ENCODE peak calls at places on chromosomes 11 and 22, in nine cellular contexts. N is fibroblast of lung; B is H9; L is PC-3; C is SK-N-SH; K is neural progenitor cell; S is CD8-positive, alpha-beta memory T cell; W is mammary epithelial cell; R is left ventricle myocardium inferior. Q is an unnamed sample.

GRCh38 chr22:50270302-50271010 is at the start of gene MAPK11:
- DNase-seq in S (peak), C (peak), B (peak), L (peak), N (peak), R (peak), W (peak), K (peak), Q (peak)

GRCh38 chr11:73760066-73760679 is 701 bp downstream of the RAB6A start:
- DNase-seq in R (peak), S (peak), C (peak), L (peak), K (peak), B (peak), W (peak), N (peak), Q (peak)

GRCh38 chr22:36383110-36383581 is 4.6 kb downstream of the MYH9 start:
- DNase-seq in B (no peak), R (no peak), C (no peak), W (peak), L (peak), N (peak), K (no peak), S (peak), Q (no peak)

GRCh38 chr11:68215524-68216170 is 2.6 kb upstream of the KMT5B start:
- DNase-seq in C (peak), W (no peak), K (no peak), S (no peak), B (no peak), R (no peak), L (no peak), N (no peak), Q (no peak)

GRCh38 chr22:46072030-46072881 is 78.1 kb upstream of the PPARA start:
- DNase-seq in B (peak), K (peak), N (peak), R (peak), C (no peak), W (peak), L (peak), S (no peak), Q (peak)

GRCh38 chr11:58654079-58654907 is 31.8 kb downstream of the CNTF start:
- DNase-seq in W (peak), C (peak), K (peak), S (peak), L (peak), B (peak), R (peak), N (peak), Q (peak)

GRCh38 chr11:130523609-130524008 is 75.2 kb downstream of the ADAMTS15 start:
- DNase-seq in C (no peak), R (no peak), N (peak), L (peak), K (no peak), S (no peak), B (peak), W (no peak), Q (peak)

GRCh38 chr11:45290586-45290985 is 4.4 kb upstream of the SYT13 start:
- DNase-seq in R (no peak), K (no peak), N (no peak), L (no peak), S (no peak), C (no peak), W (no peak), B (no peak), Q (no peak)

GRCh38 chr11:102497061-102497460 is 33.5 kb downstream of the MMP7 start:
- DNase-seq in N (peak), R (no peak), B (no peak), L (peak), C (no peak), S (no peak), W (no peak), K (no peak), Q (no peak)

GRCh38 chr22:46053563-46054090 is 76.7 kb upstream of the WNT7B start:
- DNase-seq in K (no peak), R (peak), B (no peak), L (peak), C (peak), N (peak), S (peak), W (peak), Q (no peak)

GRCh38 chr11:14248577-14248976 is 110.4 kb downstream of the RRAS2 start:
- DNase-seq in N (no peak), C (peak), S (no peak), B (peak), W (no peak), R (no peak), L (no peak), K (peak), Q (peak)

GRCh38 chr11:124674168-124674517 is 439 bp downstream of the SPA17 start:
- DNase-seq in B (no peak), R (no peak), W (no peak), C (no peak), L (no peak), K (no peak), N (peak), S (no peak), Q (no peak)

DNA sequence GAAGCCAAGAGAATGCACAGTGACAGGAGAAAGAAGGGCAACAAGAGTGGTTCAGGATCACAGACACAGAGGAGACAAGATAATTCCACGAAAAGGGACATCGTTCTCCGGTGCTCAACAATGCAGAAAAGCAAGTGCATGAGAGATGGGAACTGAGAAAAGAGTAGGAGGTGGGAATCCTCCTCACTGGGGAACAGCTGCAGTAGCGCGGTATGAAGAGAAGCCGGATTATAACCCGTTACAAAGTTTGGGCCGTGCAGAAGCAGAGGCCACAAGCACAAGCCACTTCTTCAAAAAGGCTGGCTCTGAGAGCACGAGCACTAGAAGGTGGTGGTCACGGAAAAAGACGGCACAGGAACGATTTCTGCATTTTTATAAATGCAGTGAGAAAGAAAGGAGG is 114.2 kb upstream of the BID start:
- DNase-seq in B (no peak), L (no peak), R (no peak), W (no peak), N (no peak), S (no peak), C (no peak), K (no peak), Q (no peak)
- H3K27ac ChIP-seq in B (no peak), L (no peak), R (peak), W (no peak), N (no peak), S (no peak), C (no peak), K (no peak), Q (no peak)

DNA sequence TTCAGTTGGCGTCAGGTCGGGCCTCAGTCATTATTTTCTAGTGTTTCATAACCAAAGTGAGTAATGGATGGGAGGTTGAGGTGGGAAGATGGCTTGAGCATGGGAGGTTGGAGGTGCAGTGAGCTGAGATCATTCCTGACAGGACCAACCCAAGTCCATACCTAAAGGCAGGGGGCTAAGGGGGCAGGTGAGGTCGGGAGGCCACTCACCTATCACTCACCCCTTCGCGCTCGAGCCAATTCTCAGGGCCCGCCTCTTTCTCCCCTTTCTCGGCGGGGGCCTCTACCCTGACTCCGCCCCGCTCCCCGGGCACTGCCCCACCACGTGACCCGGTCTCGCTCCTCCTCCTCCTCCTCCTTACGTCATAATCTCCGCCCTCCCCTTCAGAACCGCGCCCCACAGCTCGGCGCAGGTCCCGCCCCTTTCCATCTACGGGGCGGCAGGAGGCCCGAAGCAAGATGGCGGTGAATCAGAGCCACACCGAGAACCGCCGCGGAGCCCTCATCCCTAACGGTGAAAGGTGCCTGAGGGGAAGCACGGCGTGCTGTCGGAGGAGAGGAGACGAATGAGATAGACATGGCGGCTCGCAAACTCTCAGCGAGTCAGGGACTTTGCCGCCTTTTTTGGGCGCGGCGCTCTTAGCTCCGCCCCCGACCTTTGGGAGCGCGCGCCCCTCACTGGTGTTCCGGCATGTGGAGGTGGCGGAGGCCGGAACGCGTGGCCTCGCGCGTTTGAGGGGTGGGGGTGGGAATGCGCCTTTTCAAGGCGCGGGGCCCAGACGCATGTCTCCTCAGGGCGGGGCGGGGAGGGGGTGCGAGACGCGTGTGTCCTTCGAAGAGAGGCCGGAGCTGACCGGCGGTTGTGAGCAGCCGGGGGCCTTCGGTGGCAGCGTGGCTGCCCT is at the start of gene WBP2NL:
- DNase-seq in R (peak), B (no peak), K (no peak), W (peak), C (peak), N (peak), L (peak), S (peak), Q (peak)
- H3K27ac ChIP-seq in R (no peak), B (no peak), K (no peak), W (no peak), C (no peak), N (no peak), L (no peak), S (peak), Q (no peak)

DNA sequence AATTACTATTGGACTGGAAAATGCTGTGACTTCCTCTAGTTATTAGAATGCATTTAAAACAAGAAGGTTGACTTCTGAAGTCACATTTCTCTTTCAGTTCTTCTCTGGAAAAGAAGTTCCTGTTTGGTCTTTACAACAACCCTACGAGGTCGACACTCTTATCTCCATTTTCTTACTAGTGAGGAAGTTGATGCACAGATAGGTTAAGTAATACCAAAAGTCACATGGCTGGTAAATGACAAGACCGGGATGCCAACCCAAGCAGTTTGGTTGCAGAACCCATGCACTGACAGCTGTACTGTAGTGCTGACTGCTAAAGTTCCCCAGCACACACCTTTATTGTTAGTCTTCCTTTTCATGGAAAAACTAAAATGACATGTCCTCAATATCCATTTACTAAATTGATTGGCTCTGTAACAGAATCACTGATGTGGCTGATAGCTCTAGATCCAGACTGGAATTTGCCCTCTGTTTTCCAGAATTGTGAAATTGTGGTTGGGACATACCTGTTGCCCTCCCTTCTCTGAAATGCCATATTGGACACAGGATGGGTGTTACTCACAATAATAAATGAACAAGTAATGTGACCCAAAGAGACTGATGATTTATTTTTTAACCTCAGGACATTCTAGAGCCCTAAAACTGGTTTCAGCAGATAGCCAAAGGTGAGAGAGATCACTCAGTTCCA is 9.4 kb upstream of the TECTA start:
- DNase-seq in C (no peak), L (no peak), R (no peak), W (peak), K (no peak), N (no peak), S (no peak), B (no peak), Q (no peak)
- H3K27ac ChIP-seq in C (peak), L (no peak), R (no peak), W (no peak), K (no peak), N (no peak), S (no peak), B (no peak), Q (no peak)

GRCh38 chr11:1927151-1928037 is 7.9 kb downstream of the TNNT3 start:
- DNase-seq in C (peak), N (no peak), K (peak), B (no peak), S (no peak), R (no peak), L (no peak), W (no peak), Q (no peak)
- H3K27ac ChIP-seq in C (no peak), N (no peak), K (no peak), B (no peak), S (no peak), R (peak), L (no peak), W (no peak), Q (peak)